ENCODE peak calls at places on chromosome 3, in eight cellular contexts. K, W, I, H, N, X, F and C are unnamed samples.

GRCh38 chr3:61108247-61109019 is 142.8 kb downstream of the FHIT start:
- DNase-seq in K (no peak), X (no peak), F (no peak), I (no peak), N (no peak), W (no peak), H (no peak), C (no peak)

GRCh38 chr3:15315003-15315402 is 17.4 kb downstream of the SH3BP5 start:
- DNase-seq in I (no peak), N (no peak), F (no peak), K (no peak), X (no peak), H (no peak), W (no peak), C (no peak)

GRCh38 chr3:195811756-195812155 is at the start of gene MUC4:
- DNase-seq in I (no peak), H (no peak), F (no peak), N (no peak), X (no peak), W (no peak), K (no peak), C (no peak)

GRCh38 chr3:120153294-120153693 is 59.0 kb upstream of the GSK3B start:
- DNase-seq in H (no peak), I (peak), X (no peak), F (peak), K (no peak), N (no peak), W (no peak), C (no peak)

GRCh38 chr3:171407746-171408145 is 52.5 kb downstream of the TNIK start:
- DNase-seq in H (no peak), X (no peak), N (no peak), W (no peak), F (peak), I (peak), K (no peak), C (no peak)

GRCh38 chr3:172939651-172940293 is 189.2 kb downstream of the ECT2 start:
- DNase-seq in K (no peak), F (peak), I (peak), H (no peak), X (no peak), N (no peak), W (no peak), C (no peak)

GRCh38 chr3:177822826-177823225 is 625.5 kb upstream of the TBL1XR1 start:
- DNase-seq in H (no peak), I (peak), X (no peak), W (no peak), F (no peak), K (no peak), N (no peak), C (no peak)

GRCh38 chr3:9213019-9213646 is 36.3 kb downstream of the SRGAP3 start:
- DNase-seq in W (no peak), N (no peak), K (no peak), H (no peak), F (no peak), I (no peak), X (no peak), C (no peak)

GRCh38 chr3:136583823-136584222 is 168.4 kb downstream of the STAG1 start:
- DNase-seq in H (no peak), F (no peak), K (no peak), X (no peak), W (no peak), I (no peak), N (no peak), C (no peak)

GRCh38 chr3:108329087-108329486 is 32.7 kb downstream of the HHLA2 start:
- DNase-seq in I (no peak), F (no peak), N (no peak), K (no peak), W (no peak), H (no peak), X (no peak), C (no peak)

GRCh38 chr3:47611577-47611976 is 32.9 kb upstream of the CSPG5 start:
- DNase-seq in H (no peak), F (no peak), X (no peak), I (no peak), K (no peak), N (no peak), W (no peak), C (no peak)

GRCh38 chr3:15629860-15630597 is 28.5 kb downstream of the BTD start:
- DNase-seq in H (peak), F (peak), N (peak), I (peak), X (peak), K (peak), W (peak), C (peak)

GRCh38 chr3:186683996-186684395 is 18.2 kb downstream of the HRG start:
- DNase-seq in H (no peak), N (no peak), W (no peak), I (peak), F (no peak), X (no peak), K (no peak), C (no peak)

GRCh38 chr3:63918321-63918720 is 6.1 kb upstream of the SCAANT1 start:
- DNase-seq in K (no peak), I (no peak), H (no peak), F (peak), N (no peak), W (no peak), X (no peak), C (no peak)

GRCh38 chr3:189360291-189360690 is 188.5 kb downstream of the TPRG1 start:
- DNase-seq in K (no peak), F (no peak), N (no peak), X (no peak), W (no peak), H (no peak), I (no peak), C (no peak)

GRCh38 chr3:134449277-134449676 is 36.5 kb downstream of the ANAPC13 start:
- DNase-seq in X (no peak), I (peak), N (peak), K (no peak), F (peak), H (peak), W (no peak), C (no peak)

GRCh38 chr3:107661447-107662108 is 138.8 kb downstream of the BBX start:
- DNase-seq in F (no peak), N (no peak), H (no peak), X (no peak), I (no peak), W (no peak), K (no peak), C (no peak)

GRCh38 chr3:15964605-15965061 is 166.9 kb upstream of the ANKRD28 start:
- DNase-seq in H (peak), F (peak), W (no peak), K (no peak), X (no peak), I (peak), N (no peak), C (no peak)

GRCh38 chr3:193780810-193781472 is 187.9 kb downstream of the OPA1 start:
- DNase-seq in K (peak), H (no peak), X (no peak), N (no peak), W (no peak), F (peak), I (peak), C (no peak)

GRCh38 chr3:128336337-128337156 is 130.1 kb downstream of the DNAJB8 start:
- DNase-seq in F (no peak), K (no peak), X (no peak), W (no peak), H (no peak), I (no peak), N (no peak), C (no peak)

GRCh38 chr3:182465301-182466185 is 327.8 kb upstream of the ATP11B start:
- DNase-seq in H (no peak), X (no peak), F (no peak), W (no peak), I (no peak), K (no peak), N (no peak), C (no peak)

GRCh38 chr3:148880681-148881080 is 15.6 kb downstream of the CPA3 start:
- DNase-seq in I (no peak), W (no peak), K (no peak), H (peak), N (no peak), X (no peak), F (peak), C (no peak)

GRCh38 chr3:188348445-188349244 is 194.7 kb downstream of the LPP start:
- DNase-seq in F (peak), X (no peak), K (peak), W (no peak), I (peak), H (no peak), N (no peak), C (no peak)

GRCh38 chr3:124075758-124076157 is 83.8 kb upstream of the ROPN1 start:
- DNase-seq in W (no peak), H (no peak), K (no peak), F (no peak), I (no peak), N (no peak), X (no peak), C (no peak)

GRCh38 chr3:72155391-72156064 is 370.6 kb upstream of the PROK2 start:
- DNase-seq in F (peak), I (peak), N (no peak), W (peak), X (no peak), H (no peak), K (no peak), C (no peak)

GRCh38 chr3:50467932-50468331 is 35.5 kb downstream of the CACNA2D2 start:
- DNase-seq in K (no peak), I (no peak), F (no peak), N (no peak), X (no peak), W (no peak), H (no peak), C (no peak)